ENCODE peak calls at places on chromosomes 12 and 14, in four cellular contexts. O, S, G and W are unnamed samples.

GRCh38 chr14:98120831-98121464 is 1151.0 kb downstream of the BCL11B start:
- DNase-seq in O (no peak), S (no peak), G (no peak), W (no peak)

GRCh38 chr14:71716371-71716770 is 215.9 kb upstream of the RGS6 start:
- DNase-seq in O (no peak), S (peak), G (no peak), W (peak)

GRCh38 chr12:71476513-71476912 is 36.9 kb downstream of the LGR5 start:
- DNase-seq in O (no peak), S (peak), G (no peak), W (peak)

GRCh38 chr14:99191663-99192621 is 80.1 kb downstream of the BCL11B start:
- DNase-seq in O (no peak), S (peak), G (peak), W (peak)

GRCh38 chr14:74988131-74988530 is 14.6 kb upstream of the EIF2B2 start:
- DNase-seq in O (no peak), S (peak), G (no peak), W (peak)

GRCh38 chr12:102462386-102462785 is 18.0 kb downstream of the IGF1 start:
- DNase-seq in O (no peak), S (no peak), G (no peak), W (no peak)

GRCh38 chr14:94080606-94081385 is at the start of the genes DDX24 and IFI27L1:
- DNase-seq in O (peak), S (peak), G (peak), W (peak)

GRCh38 chr12:113467514-113468364 is 3.9 kb downstream of the LHX5 start:
- DNase-seq in O (no peak), S (no peak), G (peak), W (no peak)

GRCh38 chr12:114902665-114903393 is 218.9 kb upstream of the TBX3 start:
- DNase-seq in O (no peak), S (peak), G (no peak), W (peak)

GRCh38 chr14:22265319-22266140 is 323.5 kb downstream of the DAD1 start:
- DNase-seq in O (no peak), S (peak), G (no peak), W (peak)

GRCh38 chr14:22002860-22003284 is 329.3 kb upstream of the OR4E1 start:
- DNase-seq in O (peak), S (no peak), G (no peak), W (no peak)

GRCh38 chr14:60655898-60656754 is 6.8 kb upstream of the SIX1 start:
- DNase-seq in O (no peak), S (peak), G (peak), W (no peak)

GRCh38 chr14:96363751-96364336 is 518 bp downstream of the GSKIP start:
- DNase-seq in O (peak), S (peak), G (peak), W (peak)

GRCh38 chr12:75750950-75751349 is 239.5 kb upstream of the KRR1 start:
- DNase-seq in O (no peak), S (peak), G (no peak), W (peak)

GRCh38 chr12:60210756-60211155 is 614.9 kb downstream of the SLC16A7 start:
- DNase-seq in O (no peak), S (no peak), G (no peak), W (no peak)

GRCh38 chr12:68905731-68906130 is 27.2 kb downstream of the CPM start:
- DNase-seq in O (no peak), S (no peak), G (no peak), W (no peak)

GRCh38 chr14:69345402-69345801 is 52.7 kb downstream of the ERH start:
- DNase-seq in O (no peak), S (no peak), G (no peak), W (no peak)

GRCh38 chr12:57772429-57773322 is at the start of gene EEF1AKMT3:
- DNase-seq in O (peak), S (peak), G (peak), W (peak)

DNA sequence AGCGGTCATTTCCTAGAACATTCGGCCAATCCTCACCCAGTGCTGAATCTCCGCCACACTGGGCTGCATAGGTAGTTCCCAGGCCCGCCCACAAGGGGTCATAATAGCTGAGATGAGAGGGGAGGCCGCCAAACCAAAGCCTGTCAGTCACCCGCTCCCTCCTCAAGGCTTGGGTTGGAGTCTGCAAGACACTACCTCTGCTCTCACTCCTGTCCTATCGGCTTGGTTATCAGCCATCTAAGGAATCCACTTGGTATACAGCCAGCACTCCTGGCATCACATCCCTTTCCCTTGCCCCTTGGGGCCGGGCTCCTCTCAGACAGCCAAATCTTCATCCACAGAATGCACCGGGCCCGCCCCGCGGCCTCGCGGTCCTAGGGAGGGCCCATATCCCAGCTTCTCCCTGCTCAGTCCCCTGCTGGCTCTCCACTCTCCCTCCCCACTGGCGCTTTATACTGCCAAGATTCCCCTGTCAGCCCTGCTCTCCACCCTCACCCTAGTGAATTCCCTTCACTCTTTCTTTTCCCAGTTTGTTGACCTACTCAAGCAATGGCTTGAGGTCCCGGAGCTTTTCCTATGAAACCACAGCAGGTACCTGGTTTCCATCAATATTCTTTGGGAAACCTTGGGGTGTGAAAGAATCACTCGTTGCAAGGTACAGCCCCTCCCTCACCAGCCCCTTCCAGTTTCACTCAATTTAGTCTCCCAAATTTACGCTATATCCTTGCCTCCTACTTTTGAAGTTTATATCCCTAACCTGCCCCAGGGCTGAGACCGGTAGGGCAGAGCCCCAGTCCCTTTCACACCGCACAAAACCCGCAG is 1.5 kb downstream of the IFFO1 start:
- DNase-seq in O (peak), S (peak), G (peak), W (peak)
- H3K4me3 ChIP-seq in O (peak), S (peak), G (peak), W (peak)

DNA sequence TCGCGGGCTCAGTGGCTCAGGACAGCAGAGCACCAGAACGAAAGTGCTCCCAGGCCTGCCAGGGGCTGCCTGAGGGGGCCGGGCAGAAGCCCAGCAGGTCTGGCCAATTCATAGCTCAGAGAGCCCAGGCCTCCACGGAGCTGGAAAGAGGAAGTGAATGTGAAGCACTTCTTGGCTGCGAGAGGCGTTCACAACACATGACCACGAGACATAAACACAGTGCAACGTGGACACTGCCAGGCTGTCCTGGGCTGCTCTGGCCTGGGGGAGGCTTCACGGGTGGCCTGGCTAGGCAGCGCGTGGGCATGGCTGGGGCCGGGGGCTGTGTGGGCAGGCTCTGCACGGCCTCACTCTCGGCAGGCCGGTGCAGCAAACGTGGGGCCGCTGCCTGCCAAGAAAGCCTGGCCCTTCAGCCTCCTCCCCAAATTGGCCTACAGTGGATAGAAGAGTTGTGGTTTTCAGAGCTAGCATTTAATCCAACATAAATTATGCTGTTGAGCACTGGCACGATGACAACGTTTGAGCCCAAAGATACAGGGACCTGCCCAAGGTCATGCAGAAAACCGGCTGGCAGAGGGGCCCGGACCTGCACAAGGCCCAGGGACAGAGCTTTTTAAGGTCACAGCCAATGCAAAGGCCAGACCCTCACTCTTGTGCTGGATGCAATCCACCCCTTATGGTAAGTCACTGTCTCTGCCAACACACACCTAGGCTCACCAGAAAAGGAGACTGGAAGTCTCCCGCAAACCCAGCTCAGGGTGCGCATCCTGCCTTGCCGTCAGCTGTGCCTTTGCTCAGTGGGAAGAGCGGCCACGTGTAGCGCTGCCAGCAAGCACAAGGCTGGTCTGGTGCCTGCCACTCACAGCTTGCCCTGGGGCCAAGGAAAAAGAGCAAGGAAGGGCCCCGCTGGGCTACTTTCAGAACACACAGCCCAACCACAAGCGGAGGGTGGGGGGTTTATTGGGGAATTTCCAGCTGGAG is 8.6 kb downstream of the SLC25A29 start:
- DNase-seq in O (peak), S (peak), G (peak), W (peak)
- H3K4me3 ChIP-seq in O (no peak), S (no peak), G (no peak), W (no peak)

GRCh38 chr12:108515916-108516315 is 839 bp downstream of the FICD start:
- DNase-seq in O (no peak), S (no peak), G (no peak), W (no peak)
- H3K4me3 ChIP-seq in O (peak), S (peak), G (peak), W (peak)

GRCh38 chr12:130838951-130839769 is at the start of gene STX2:
- DNase-seq in O (peak), S (peak), G (peak), W (peak)

GRCh38 chr12:130835011-130835410 is 4.0 kb downstream of the STX2 start:
- DNase-seq in O (no peak), S (no peak), G (no peak), W (no peak)

GRCh38 chr12:130835436-130835835 is 3.6 kb downstream of the STX2 start:
- DNase-seq in O (no peak), S (no peak), G (no peak), W (no peak)

GRCh38 chr12:130838284-130838950 is 633 bp downstream of the STX2 start:
- DNase-seq in O (peak), S (no peak), G (no peak), W (peak)

DNA sequence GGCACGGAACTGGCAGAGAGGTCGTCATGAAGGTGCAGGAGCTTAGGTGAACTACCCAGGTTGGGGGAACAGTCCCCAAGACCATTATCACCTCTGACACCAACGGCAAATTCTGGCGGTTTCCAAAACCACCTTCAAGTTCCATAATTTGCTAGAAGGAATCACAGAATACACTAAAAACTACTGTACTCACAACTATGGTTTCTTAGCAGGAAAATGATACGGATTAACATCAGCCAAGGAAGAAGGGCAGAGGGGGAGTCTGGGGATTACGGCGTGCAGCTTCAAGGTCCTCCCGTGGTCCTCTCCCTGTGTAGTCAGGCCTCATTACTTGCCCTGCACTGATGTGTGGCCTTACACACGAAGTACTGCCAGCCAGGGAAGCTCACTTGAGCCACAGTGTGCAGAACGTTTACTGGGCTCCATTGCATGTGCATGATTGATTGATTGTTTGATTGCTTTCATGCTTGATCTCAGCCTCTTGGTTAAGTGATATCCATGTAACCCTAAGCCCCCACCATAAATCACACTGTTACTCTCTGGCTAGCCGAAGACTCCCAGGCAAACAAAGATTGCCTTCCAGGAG is 813 bp upstream of the STX2 start:
- DNase-seq in O (no peak), S (no peak), G (no peak), W (no peak)
- H3K4me3 ChIP-seq in O (peak), S (peak), G (peak), W (peak)

DNA sequence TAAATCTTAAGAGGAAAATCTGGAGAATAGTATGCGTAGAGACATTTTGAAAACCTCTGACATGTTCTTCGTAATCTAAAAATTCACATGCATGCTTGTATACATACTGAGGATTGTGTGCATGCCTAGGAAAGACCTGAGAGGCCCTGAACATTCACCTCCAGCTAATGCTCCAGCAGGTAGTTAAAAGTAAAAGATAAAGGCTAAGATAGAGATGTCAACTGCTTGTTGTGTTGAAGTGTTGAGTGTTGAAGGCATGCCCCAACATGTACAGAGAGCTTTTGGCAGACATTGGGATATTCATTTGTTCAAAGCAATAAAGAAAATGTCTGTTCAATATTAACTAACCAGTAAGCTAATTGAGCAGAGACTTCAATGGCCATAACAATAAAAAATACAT is 118.6 kb upstream of the SYT1 start:
- DNase-seq in O (no peak), S (no peak), G (no peak), W (no peak)
- H3K4me3 ChIP-seq in O (no peak), S (no peak), G (no peak), W (no peak)

GRCh38 chr12:132445884-132446471 is 44.0 kb upstream of the FBRSL1 start:
- DNase-seq in O (no peak), S (peak), G (peak), W (peak)

GRCh38 chr12:132447327-132447720 is 42.6 kb upstream of the FBRSL1 start:
- DNase-seq in O (no peak), S (no peak), G (peak), W (no peak)

GRCh38 chr12:132446535-132447326 is 43.2 kb upstream of the FBRSL1 start:
- DNase-seq in O (no peak), S (no peak), G (no peak), W (no peak)

GRCh38 chr12:132444283-132444682 is 45.7 kb upstream of the FBRSL1 start:
- DNase-seq in O (no peak), S (no peak), G (peak), W (no peak)

GRCh38 chr12:132444957-132445883 is 44.7 kb upstream of the FBRSL1 start:
- DNase-seq in O (no peak), S (no peak), G (peak), W (no peak)
- H3K4me3 ChIP-seq in O (no peak), S (peak), G (peak), W (peak)

GRCh38 chr14:76682367-76682766 is 78.9 kb upstream of the VASH1 start:
- DNase-seq in O (no peak), S (no peak), G (no peak), W (no peak)
- H3K4me3 ChIP-seq in O (no peak), S (no peak), G (no peak), W (no peak)